ENCODE peak calls at places on chromosome 1, in eight cellular contexts. B is K562; U is SK-N-SH; Z is psoas muscle; K is adrenal gland; R is pancreas; P is CD8-positive, alpha-beta T cell; L is GM23338. G is an unnamed sample.

GRCh38 chr1:241591317-241591716 is 48.9 kb downstream of the CHML start:
- DNase-seq in R (no peak), P (no peak), Z (no peak), K (no peak), L (no peak), U (no peak), B (peak; percentile 5), G (no peak)

GRCh38 chr1:183404456-183404855 is 13.7 kb downstream of the NMNAT2 start:
- DNase-seq in Z (no peak), P (no peak), R (no peak), U (no peak), K (no peak), L (no peak), B (no peak), G (no peak)

GRCh38 chr1:41490911-41491310 is 6.4 kb upstream of the EDN2 start:
- DNase-seq in K (no peak), L (no peak), U (no peak), B (no peak), R (peak; percentile 23), Z (no peak), P (no peak), G (no peak)

GRCh38 chr1:54606990-54607325 is 16.4 kb downstream of the FAM151A start:
- DNase-seq in K (no peak), B (no peak), R (no peak), L (no peak), P (no peak), Z (no peak), U (no peak), G (peak; percentile 50)

GRCh38 chr1:101769520-101769919 is 227.2 kb downstream of the OLFM3 start:
- DNase-seq in Z (no peak), R (no peak), L (peak; percentile 49), K (no peak), P (no peak), U (peak; percentile 2), B (no peak), G (no peak)

GRCh38 chr1:62395291-62395690 is 41.6 kb upstream of the USP1 start:
- DNase-seq in P (no peak), L (no peak), K (no peak), R (no peak), Z (no peak), B (no peak), U (no peak), G (no peak)

GRCh38 chr1:39110325-39110851 is 84.2 kb downstream of the NDUFS5 start:
- DNase-seq in R (no peak), Z (no peak), P (no peak), K (peak; percentile 55), B (no peak), U (no peak), L (no peak), G (no peak)

GRCh38 chr1:178275553-178275952 is 181.6 kb downstream of the RASAL2 start:
- DNase-seq in U (no peak), P (no peak), L (no peak), R (no peak), B (no peak), Z (no peak), K (no peak), G (no peak)

GRCh38 chr1:202861420-202862121 is 27.4 kb downstream of the RABIF start:
- DNase-seq in B (peak; percentile 99), Z (peak; percentile 92), R (peak; percentile 94), K (peak; percentile 94), P (no peak), L (peak; percentile 98), U (peak; percentile 98), G (peak; percentile 96)

GRCh38 chr1:225627304-225627947 is 25.5 kb downstream of the ENAH start:
- DNase-seq in B (no peak), L (no peak), R (no peak), K (peak; percentile 25), Z (no peak), U (peak; percentile 45), P (no peak), G (no peak)

GRCh38 chr1:197016751-197017150 is 39.4 kb downstream of the CFHR5 start:
- DNase-seq in L (no peak), Z (no peak), B (no peak), R (no peak), U (no peak), P (no peak), K (no peak), G (no peak)

GRCh38 chr1:197013234-197013633 is 35.9 kb downstream of the CFHR5 start:
- DNase-seq in B (no peak), K (no peak), U (no peak), R (no peak), L (no peak), Z (no peak), P (no peak), G (no peak)

GRCh38 chr1:197021716-197022115 is 44.4 kb downstream of the CFHR5 start:
- DNase-seq in B (no peak), L (peak; percentile 13), U (no peak), P (no peak), Z (no peak), K (no peak), R (no peak), G (no peak)

DNA sequence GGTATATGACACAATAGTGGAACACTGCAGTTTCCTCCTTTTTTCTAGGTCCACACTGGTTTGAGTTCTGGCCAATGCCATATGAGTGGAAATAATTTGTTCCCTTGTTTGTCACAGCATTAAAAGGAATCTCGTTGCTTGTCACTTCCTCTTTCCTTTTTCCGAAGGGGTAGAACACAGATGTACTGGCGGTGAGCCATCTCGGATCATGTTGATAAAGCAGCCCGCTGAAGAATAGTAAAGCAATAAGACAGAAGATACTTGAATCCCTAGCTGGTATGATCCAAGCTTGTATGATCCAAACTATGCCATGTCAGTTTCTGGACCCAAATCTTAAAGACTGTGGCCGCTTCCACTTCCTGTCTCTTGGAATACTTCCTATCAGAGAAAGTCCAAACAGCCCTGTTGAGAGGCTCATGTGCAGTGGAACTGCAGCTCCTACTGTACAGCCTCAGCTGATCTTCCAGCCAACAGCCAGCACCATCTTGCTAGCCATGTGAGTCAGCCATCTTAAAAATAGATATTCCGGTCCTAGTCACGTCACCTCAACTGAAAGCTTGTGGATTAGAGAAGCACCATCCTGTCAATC is 40.3 kb downstream of the CFHR5 start:
- DNase-seq in U (peak; percentile 37), R (no peak), B (no peak), P (no peak), K (no peak), Z (no peak), L (no peak), G (no peak)
- H3K4me3 ChIP-seq in U (peak overlapping the region; percentile 7), R (no peak overlapping the region), B (no peak overlapping the region), P (no peak overlapping the region), K (no peak overlapping the region), Z (no peak overlapping the region), L (no peak overlapping the region), G (no peak overlapping the region)

GRCh38 chr1:8598060-8598724 is 219.2 kb downstream of the RERE start:
- DNase-seq in Z (no peak), P (no peak), U (peak; percentile 63), R (peak; percentile 38), K (peak; percentile 32), B (no peak), L (peak; percentile 52), G (peak; percentile 75)

GRCh38 chr1:8599813-8600212 is 217.6 kb downstream of the RERE start:
- DNase-seq in U (no peak), Z (no peak), K (no peak), L (no peak), R (no peak), P (no peak), B (no peak), G (no peak)

GRCh38 chr1:8602471-8603219 is 214.8 kb downstream of the RERE start:
- DNase-seq in K (no peak), B (no peak), P (no peak), R (no peak), Z (no peak), U (no peak), L (no peak), G (no peak)

GRCh38 chr1:8598783-8599182 is 218.7 kb downstream of the RERE start:
- DNase-seq in Z (no peak), K (no peak), U (peak; percentile 21), P (no peak), B (no peak), L (no peak), R (no peak), G (no peak)

GRCh38 chr1:8600336-8600735 is 217.1 kb downstream of the RERE start:
- DNase-seq in P (no peak), Z (no peak), K (no peak), L (no peak), B (no peak), R (no peak), U (no peak), G (no peak)
- H3K4me1 ChIP-seq in P (peaks cover 25% of the 10 kb centered on the region), Z (peaks cover 36% of the 10 kb centered on the region), K (peaks cover 44% of the 10 kb centered on the region), L (peaks cover 34% of the 10 kb centered on the region), B (no peaks in the 10 kb centered on the region), R (peaks cover 13% of the 10 kb centered on the region), U (peaks cover 57% of the 10 kb centered on the region), G (no peaks in the 10 kb centered on the region)

GRCh38 chr1:174748603-174749002 is 251.1 kb upstream of the CACYBP start:
- DNase-seq in R (no peak), B (no peak), U (no peak), P (no peak), L (no peak), K (no peak), Z (no peak), G (no peak)

GRCh38 chr1:174744886-174745285 is 254.9 kb upstream of the CACYBP start:
- DNase-seq in Z (no peak), U (no peak), K (no peak), B (no peak), L (no peak), P (no peak), R (no peak), G (no peak)

GRCh38 chr1:174746024-174746808 is 253.5 kb upstream of the CACYBP start:
- DNase-seq in U (no peak), B (no peak), R (no peak), P (no peak), Z (no peak), K (no peak), L (no peak), G (no peak)

GRCh38 chr1:174743654-174744561 is 255.8 kb upstream of the CACYBP start:
- DNase-seq in B (peak; percentile 42), P (no peak), L (peak; percentile 76), U (peak; percentile 31), K (no peak), R (no peak), Z (no peak), G (no peak)

GRCh38 chr1:174747613-174748012 is 252.1 kb upstream of the CACYBP start:
- DNase-seq in B (no peak), Z (no peak), U (no peak), R (no peak), L (no peak), P (no peak), K (no peak), G (no peak)
- TF ChIP-seq CTCF in B (no peak), Z (no peak), U (peak; percentile 53), R (no peak), L (no peak), P (no peak), K (no peak), G (no peak)

DNA sequence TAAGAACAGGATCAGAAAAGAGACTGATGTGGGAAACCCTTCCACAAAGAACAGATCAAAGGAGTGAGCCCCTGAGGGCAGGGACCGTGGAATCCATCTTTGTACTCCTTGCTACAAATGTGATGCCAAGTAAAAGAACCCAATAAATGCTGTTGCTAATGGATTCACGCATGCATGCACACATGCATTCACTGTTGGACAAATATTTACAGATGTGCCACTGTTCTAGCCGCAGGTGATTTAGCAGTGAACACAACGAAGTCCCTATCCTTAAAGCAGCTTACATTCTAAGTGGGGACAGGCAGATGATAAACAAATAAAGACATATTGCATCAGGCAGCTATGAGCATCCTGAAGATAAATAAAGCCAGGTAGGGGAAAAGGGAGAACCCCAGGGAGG is 67.8 kb downstream of the ITPKB start:
- DNase-seq in B (no peak), R (no peak), L (no peak), K (no peak), U (no peak), Z (no peak), P (no peak), G (no peak)
- H3K4me3 ChIP-seq in B (no peak overlapping the region), R (no peak overlapping the region), L (no peak overlapping the region), K (no peak overlapping the region), U (no peak overlapping the region), Z (no peak overlapping the region), P (no peak overlapping the region), G (no peak overlapping the region)